ENCODE peak calls at places on chromosomes 13 and 19, in seven cellular contexts. W is activated T-cell treated with anti-CD3 and anti-CD28 coated beads, Interleukin-2, amount 50 U/mL, for 72 hours; S is iris pigment epithelial cell; B is left colon; X is pancreas; A is stomach; G is T-cell. D is an unnamed sample.

GRCh38 chr13:26855071-26855470 is 94.5 kb upstream of the GPR12 start:
- DNase-seq in G (no peak), S (no peak), X (no peak), W (no peak), A (no peak), B (no peak), D (no peak)

GRCh38 chr13:96836733-96837132 is 157.5 kb downstream of the OXGR1 start:
- DNase-seq in W (no peak), S (no peak), X (no peak), A (no peak), G (no peak), B (no peak), D (no peak)

GRCh38 chr13:96091164-96091931 is 1.4 kb downstream of the HS6ST3 start:
- DNase-seq in W (no peak), S (peak), A (peak), B (no peak), X (peak), G (no peak), D (no peak)

GRCh38 chr19:33441277-33441699 is 67.8 kb downstream of the CEBPG start:
- DNase-seq in A (no peak), B (no peak), G (no peak), X (no peak), W (no peak), S (no peak), D (no peak)

GRCh38 chr19:51441410-51442390 is 16.6 kb downstream of the SIGLEC8 start:
- DNase-seq in A (peak), X (no peak), S (no peak), G (peak), W (peak), B (no peak), D (peak)

GRCh38 chr13:93060144-93060543 is 166.5 kb upstream of the GPC6 start:
- DNase-seq in W (no peak), X (no peak), S (no peak), B (no peak), G (no peak), A (no peak), D (no peak)

GRCh38 chr13:53112522-53112921 is 83.9 kb downstream of the OLFM4 start:
- DNase-seq in X (no peak), G (no peak), W (no peak), A (no peak), S (no peak), B (no peak), D (no peak)

GRCh38 chr13:38564751-38565150 is 122.1 kb upstream of the FREM2 start:
- DNase-seq in A (no peak), X (no peak), G (no peak), B (no peak), S (no peak), W (no peak), D (no peak)

GRCh38 chr19:39246951-39247669 is 1.5 kb downstream of the IFNL4 start:
- DNase-seq in S (peak), W (peak), A (no peak), G (peak), X (no peak), B (no peak), D (no peak)

GRCh38 chr19:56866563-56866962 is 26.0 kb upstream of the PEG3 start:
- DNase-seq in B (no peak), G (no peak), W (no peak), A (no peak), X (no peak), S (no peak), D (no peak)

GRCh38 chr19:47247308-47247990 is 8.9 kb upstream of the CCDC9 start:
- DNase-seq in A (peak), X (peak), W (peak), G (peak), S (peak), B (no peak), D (peak)

D was measured in stimulated activated naive CD4-positive, alpha-beta T cell.